ENCODE peak calls at places on chromosomes 1 and 21, in six cellular contexts. One of them, this sample, is unnamed.

GRCh38 chr1:19009126-19009881 is 52.8 kb upstream of the IFFO2 start:
- DNase-seq in lung: no peak
- DNase-seq in mammary epithelial cell: no peak
- DNase-seq in lower lobe of right lung: no peak
- DNase-seq in cardiac muscle cell: no peak
- DNase-seq in sigmoid colon: no peak
- DNase-seq in this sample: no peak

GRCh38 chr1:36349241-36349671 is 25.8 kb upstream of the EVA1B start:
- DNase-seq in sigmoid colon: no peak
- DNase-seq in mammary epithelial cell: peak
- DNase-seq in cardiac muscle cell: peak
- DNase-seq in lower lobe of right lung: no peak
- DNase-seq in lung: no peak
- DNase-seq in this sample: no peak

GRCh38 chr1:7268983-7269382 is 483.7 kb downstream of the CAMTA1 start:
- DNase-seq in lung: peak
- DNase-seq in sigmoid colon: no peak
- DNase-seq in mammary epithelial cell: no peak
- DNase-seq in cardiac muscle cell: no peak
- DNase-seq in lower lobe of right lung: no peak
- DNase-seq in this sample: no peak

GRCh38 chr1:30274176-30274936 is 449.0 kb downstream of the MATN1 start:
- DNase-seq in lower lobe of right lung: no peak
- DNase-seq in lung: no peak
- DNase-seq in sigmoid colon: no peak
- DNase-seq in cardiac muscle cell: no peak
- DNase-seq in mammary epithelial cell: no peak
- DNase-seq in this sample: no peak

GRCh38 chr1:236348071-236348470 is 46.0 kb upstream of the EDARADD start:
- DNase-seq in sigmoid colon: no peak
- DNase-seq in mammary epithelial cell: no peak
- DNase-seq in cardiac muscle cell: no peak
- DNase-seq in lower lobe of right lung: no peak
- DNase-seq in lung: no peak
- DNase-seq in this sample: no peak

GRCh38 chr1:201792534-201793305 is 36.2 kb upstream of the IPO9 start:
- DNase-seq in lung: peak
- DNase-seq in cardiac muscle cell: peak
- DNase-seq in mammary epithelial cell: peak
- DNase-seq in lower lobe of right lung: peak
- DNase-seq in sigmoid colon: peak
- DNase-seq in this sample: peak

GRCh38 chr21:27735699-27736098 is 768.8 kb upstream of the ADAMTS5 start:
- DNase-seq in mammary epithelial cell: no peak
- DNase-seq in sigmoid colon: no peak
- DNase-seq in cardiac muscle cell: no peak
- DNase-seq in lung: no peak
- DNase-seq in lower lobe of right lung: no peak
- DNase-seq in this sample: no peak

GRCh38 chr1:28313710-28314510 is 14.9 kb upstream of the MED18 start:
- DNase-seq in lower lobe of right lung: peak
- DNase-seq in cardiac muscle cell: peak
- DNase-seq in sigmoid colon: no peak
- DNase-seq in mammary epithelial cell: peak
- DNase-seq in lung: peak
- DNase-seq in this sample: peak

GRCh38 chr1:203440780-203441179 is 34.8 kb upstream of the PRELP start:
- DNase-seq in lung: peak
- DNase-seq in lower lobe of right lung: peak
- DNase-seq in sigmoid colon: peak
- DNase-seq in mammary epithelial cell: peak
- DNase-seq in cardiac muscle cell: peak
- DNase-seq in this sample: no peak

GRCh38 chr1:50416150-50416527 is 7.1 kb downstream of the DMRTA2 start:
- DNase-seq in sigmoid colon: no peak
- DNase-seq in mammary epithelial cell: no peak
- DNase-seq in cardiac muscle cell: no peak
- DNase-seq in lower lobe of right lung: no peak
- DNase-seq in lung: no peak
- DNase-seq in this sample: no peak

GRCh38 chr1:52947490-52947889 is 20.4 kb downstream of the SCP2 start:
- DNase-seq in sigmoid colon: no peak
- DNase-seq in cardiac muscle cell: no peak
- DNase-seq in lower lobe of right lung: no peak
- DNase-seq in lung: no peak
- DNase-seq in mammary epithelial cell: no peak
- DNase-seq in this sample: no peak

GRCh38 chr1:6075747-6076146 is 30.1 kb downstream of the KCNAB2 start:
- DNase-seq in sigmoid colon: no peak
- DNase-seq in lower lobe of right lung: no peak
- DNase-seq in mammary epithelial cell: peak
- DNase-seq in lung: no peak
- DNase-seq in cardiac muscle cell: no peak
- DNase-seq in this sample: no peak

GRCh38 chr1:52904590-52905375 is 16.8 kb downstream of the ECHDC2 start:
- DNase-seq in sigmoid colon: no peak
- DNase-seq in lower lobe of right lung: no peak
- DNase-seq in cardiac muscle cell: peak
- DNase-seq in mammary epithelial cell: no peak
- DNase-seq in lung: no peak
- DNase-seq in this sample: no peak

GRCh38 chr1:95086949-95087533 is 14.3 kb upstream of the ALG14 start:
- DNase-seq in cardiac muscle cell: peak
- DNase-seq in mammary epithelial cell: peak
- DNase-seq in lung: no peak
- DNase-seq in lower lobe of right lung: no peak
- DNase-seq in sigmoid colon: no peak
- DNase-seq in this sample: peak

GRCh38 chr1:115949156-115949555 is 27.2 kb upstream of the SLC22A15 start:
- DNase-seq in sigmoid colon: no peak
- DNase-seq in lung: no peak
- DNase-seq in lower lobe of right lung: no peak
- DNase-seq in mammary epithelial cell: peak
- DNase-seq in cardiac muscle cell: no peak
- DNase-seq in this sample: no peak

GRCh38 chr21:35168702-35169101 is 119.6 kb upstream of the RUNX1 start:
- DNase-seq in lower lobe of right lung: no peak
- DNase-seq in lung: no peak
- DNase-seq in mammary epithelial cell: peak
- DNase-seq in sigmoid colon: no peak
- DNase-seq in cardiac muscle cell: no peak
- DNase-seq in this sample: no peak

GRCh38 chr1:15249032-15249601 is 2.1 kb downstream of the FHAD1 start:
- DNase-seq in sigmoid colon: no peak
- DNase-seq in lung: no peak
- DNase-seq in cardiac muscle cell: peak
- DNase-seq in mammary epithelial cell: no peak
- DNase-seq in lower lobe of right lung: no peak
- DNase-seq in this sample: no peak

GRCh38 chr1:18175530-18176377 is 68.2 kb downstream of the IGSF21 start:
- DNase-seq in sigmoid colon: peak
- DNase-seq in cardiac muscle cell: no peak
- DNase-seq in lung: no peak
- DNase-seq in lower lobe of right lung: no peak
- DNase-seq in mammary epithelial cell: no peak
- DNase-seq in this sample: no peak

GRCh38 chr1:219629481-219629880 is 16.6 kb upstream of the ZC3H11B start:
- DNase-seq in sigmoid colon: no peak
- DNase-seq in lung: no peak
- DNase-seq in cardiac muscle cell: peak
- DNase-seq in lower lobe of right lung: no peak
- DNase-seq in mammary epithelial cell: no peak
- DNase-seq in this sample: no peak

GRCh38 chr1:181038399-181038873 is 4.7 kb downstream of the MR1 start:
- DNase-seq in cardiac muscle cell: peak
- DNase-seq in sigmoid colon: peak
- DNase-seq in lower lobe of right lung: peak
- DNase-seq in lung: peak
- DNase-seq in mammary epithelial cell: peak
- DNase-seq in this sample: no peak

GRCh38 chr1:113401067-113401466 is 10.8 kb downstream of the MAGI3 start:
- DNase-seq in lung: no peak
- DNase-seq in mammary epithelial cell: no peak
- DNase-seq in cardiac muscle cell: no peak
- DNase-seq in lower lobe of right lung: no peak
- DNase-seq in sigmoid colon: no peak
- DNase-seq in this sample: no peak

GRCh38 chr1:116919802-116920201 is 10.1 kb downstream of the PTGFRN start:
- DNase-seq in cardiac muscle cell: peak
- DNase-seq in lung: no peak
- DNase-seq in sigmoid colon: peak
- DNase-seq in mammary epithelial cell: no peak
- DNase-seq in lower lobe of right lung: no peak
- DNase-seq in this sample: no peak

GRCh38 chr1:41769068-41769467 is 149.7 kb downstream of the HIVEP3 start:
- DNase-seq in lower lobe of right lung: no peak
- DNase-seq in sigmoid colon: no peak
- DNase-seq in mammary epithelial cell: no peak
- DNase-seq in lung: no peak
- DNase-seq in cardiac muscle cell: no peak
- DNase-seq in this sample: no peak

GRCh38 chr1:209150114-209150513 is 433.4 kb upstream of the CAMK1G start:
- DNase-seq in lower lobe of right lung: no peak
- DNase-seq in lung: no peak
- DNase-seq in sigmoid colon: no peak
- DNase-seq in cardiac muscle cell: peak
- DNase-seq in mammary epithelial cell: peak
- DNase-seq in this sample: no peak

GRCh38 chr21:37367758-37368535 is 1.4 kb downstream of the DYRK1A start:
- DNase-seq in lung: no peak
- DNase-seq in lower lobe of right lung: peak
- DNase-seq in cardiac muscle cell: peak
- DNase-seq in sigmoid colon: peak
- DNase-seq in mammary epithelial cell: peak
- DNase-seq in this sample: no peak

GRCh38 chr21:45516071-45516670 is 26.1 kb downstream of the SLC19A1 start:
- DNase-seq in sigmoid colon: peak
- DNase-seq in lung: no peak
- DNase-seq in lower lobe of right lung: peak
- DNase-seq in mammary epithelial cell: no peak
- DNase-seq in cardiac muscle cell: no peak
- DNase-seq in this sample: no peak

DNA sequence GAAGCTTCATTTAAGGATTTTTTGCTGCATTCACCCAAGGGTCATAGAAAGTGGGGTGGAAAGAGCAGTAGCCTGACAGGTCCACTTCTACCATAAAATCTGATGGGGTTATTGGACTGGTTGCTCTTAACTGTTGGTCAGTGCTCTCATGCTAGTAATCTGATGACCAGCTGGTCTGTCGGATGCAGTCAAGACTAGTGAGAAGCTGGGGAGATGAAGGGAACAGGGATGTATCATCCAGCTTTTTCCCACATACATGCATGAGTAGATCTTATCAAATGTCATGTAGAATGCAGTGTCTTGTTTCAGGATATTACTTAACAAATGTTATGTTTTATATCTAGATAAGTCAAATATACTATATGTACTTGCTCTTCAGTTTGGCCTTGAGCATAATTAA is 11.1 kb downstream of the ATP1B1 start:
- DNase-seq in sigmoid colon: no peak
- DNase-seq in cardiac muscle cell: no peak
- DNase-seq in mammary epithelial cell: no peak
- DNase-seq in lung: no peak
- DNase-seq in lower lobe of right lung: no peak
- DNase-seq in this sample: no peak
- H3K4me3 ChIP-seq in sigmoid colon: no peak
- H3K4me3 ChIP-seq in cardiac muscle cell: no peak
- H3K4me3 ChIP-seq in mammary epithelial cell: no peak
- H3K4me3 ChIP-seq in lung: no peak
- H3K4me3 ChIP-seq in lower lobe of right lung: no peak
- H3K4me3 ChIP-seq in this sample: no peak

DNA sequence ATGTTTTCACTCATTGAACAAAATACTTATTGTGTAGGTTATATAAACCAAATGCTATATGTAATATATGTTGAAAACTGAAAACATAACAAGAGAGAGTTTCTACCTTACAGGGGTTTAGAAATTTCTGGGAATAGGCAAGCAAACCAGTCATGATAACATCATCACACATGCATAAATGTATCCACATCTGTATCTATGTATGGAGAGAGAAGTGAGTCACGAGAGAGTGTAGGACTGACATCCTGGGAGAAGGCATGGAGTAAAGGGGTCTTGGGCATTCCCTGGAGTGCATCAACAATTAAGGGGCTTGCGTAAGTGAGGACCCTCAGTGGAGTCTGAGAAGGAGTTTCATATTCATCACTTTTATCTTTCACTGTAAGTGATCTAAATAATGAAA is 65.5 kb downstream of the PCNX2 start:
- DNase-seq in lower lobe of right lung: no peak
- DNase-seq in cardiac muscle cell: no peak
- DNase-seq in mammary epithelial cell: no peak
- DNase-seq in sigmoid colon: no peak
- DNase-seq in lung: no peak
- DNase-seq in this sample: no peak
- TF ChIP-seq CTCF in lower lobe of right lung: no peak
- TF ChIP-seq CTCF in cardiac muscle cell: no peak
- TF ChIP-seq CTCF in mammary epithelial cell: no peak
- TF ChIP-seq CTCF in sigmoid colon: no peak
- TF ChIP-seq CTCF in lung: no peak
- TF ChIP-seq CTCF in this sample: no peak

GRCh38 chr21:17467829-17468228 is 45.0 kb upstream of the CXADR start:
- DNase-seq in lung: no peak
- DNase-seq in cardiac muscle cell: no peak
- DNase-seq in sigmoid colon: no peak
- DNase-seq in mammary epithelial cell: no peak
- DNase-seq in lower lobe of right lung: no peak
- DNase-seq in this sample: no peak
- H3K4me3 ChIP-seq in lung: no peak
- H3K4me3 ChIP-seq in cardiac muscle cell: peak
- H3K4me3 ChIP-seq in sigmoid colon: no peak
- H3K4me3 ChIP-seq in mammary epithelial cell: no peak
- H3K4me3 ChIP-seq in lower lobe of right lung: peak
- H3K4me3 ChIP-seq in this sample: no peak

GRCh38 chr1:155145491-155145890 is 5.2 kb upstream of the DPM3 start:
- DNase-seq in mammary epithelial cell: no peak
- DNase-seq in lung: no peak
- DNase-seq in sigmoid colon: no peak
- DNase-seq in lower lobe of right lung: no peak
- DNase-seq in cardiac muscle cell: no peak
- DNase-seq in this sample: no peak
- TF ChIP-seq CTCF in mammary epithelial cell: no peak
- TF ChIP-seq CTCF in lung: no peak
- TF ChIP-seq CTCF in sigmoid colon: no peak
- TF ChIP-seq CTCF in lower lobe of right lung: no peak
- TF ChIP-seq CTCF in cardiac muscle cell: peak
- TF ChIP-seq CTCF in this sample: peak